ENCODE peak calls at places on chromosomes 7 and 10, in ten cellular contexts. D is AG04450, Q is A549, Z is pancreas, U is upper lobe of left lung, M is tibial artery, E is heart left ventricle, R is right lobe of liver, A is psoas muscle, J is gastrocnemius medialis. W is an unnamed sample.

GRCh38 chr10:132834311-132834761 is 48.4 kb upstream of the NKX6-2 start:
- DNase-seq in J (no peak), Z (peak), M (no peak), R (no peak), E (no peak), U (no peak), Q (no peak), D (no peak), A (no peak), W (no peak)

GRCh38 chr10:96370575-96371157 is 11.9 kb upstream of the OPALIN start:
- DNase-seq in A (no peak), U (no peak), D (no peak), R (peak), Q (peak), E (peak), J (peak), Z (no peak), M (no peak), W (peak)

GRCh38 chr10:91798736-91799579 is 732 bp downstream of the TNKS2 start:
- DNase-seq in J (no peak), R (no peak), D (no peak), E (no peak), Q (peak), U (peak), Z (peak), A (no peak), M (peak), W (peak)

GRCh38 chr10:100998183-100998990 is 1.2 kb upstream of the LZTS2 start:
- DNase-seq in E (peak), R (peak), J (peak), Z (peak), Q (peak), M (peak), D (no peak), A (peak), U (peak), W (peak)

GRCh38 chr10:50422259-50422658 is 170.9 kb upstream of the ASAH2 start:
- DNase-seq in R (no peak), J (no peak), Z (no peak), A (no peak), E (no peak), U (no peak), M (no peak), D (no peak), Q (no peak), W (no peak)

GRCh38 chr7:141460781-141461715 is 90.2 kb upstream of the AGK start:
- DNase-seq in E (no peak), J (no peak), Z (no peak), Q (no peak), R (no peak), A (no peak), D (no peak), U (no peak), M (no peak), W (no peak)

GRCh38 chr10:103861501-103861900 is 6.1 kb upstream of the SH3PXD2A start:
- DNase-seq in R (no peak), D (no peak), J (no peak), Z (no peak), M (no peak), U (no peak), Q (peak), A (no peak), E (no peak), W (no peak)

GRCh38 chr7:137846588-137847417 is at the start of gene DGKI:
- DNase-seq in Q (no peak), U (no peak), A (peak), D (no peak), R (no peak), E (no peak), M (no peak), Z (peak), J (no peak), W (no peak)

GRCh38 chr7:152571031-152571430 is 104.9 kb downstream of the XRCC2 start:
- DNase-seq in J (no peak), M (no peak), E (no peak), Q (no peak), D (no peak), R (no peak), A (no peak), Z (no peak), U (no peak), W (no peak)

GRCh38 chr7:27212587-27213149 is 12.8 kb upstream of the HOXA13 start:
- DNase-seq in A (no peak), M (no peak), U (no peak), D (no peak), J (no peak), Q (no peak), Z (no peak), E (no peak), R (no peak), W (no peak)

GRCh38 chr10:126014309-126014708 is 117.9 kb downstream of the FANK1 start:
- DNase-seq in Q (no peak), U (no peak), D (peak), R (no peak), M (no peak), J (no peak), A (no peak), Z (no peak), E (no peak), W (no peak)

GRCh38 chr7:127782075-127782474 is 130.1 kb downstream of the SND1 start:
- DNase-seq in J (no peak), Z (no peak), R (no peak), M (no peak), E (no peak), A (no peak), Q (no peak), U (no peak), D (no peak), W (no peak)

GRCh38 chr10:108556176-108556575 is 1367.1 kb downstream of the XPNPEP1 start:
- DNase-seq in A (no peak), R (no peak), J (no peak), M (no peak), E (no peak), Q (no peak), D (no peak), U (no peak), Z (no peak), W (no peak)

GRCh38 chr10:86258940-86259339 is 107.7 kb downstream of the GRID1 start:
- DNase-seq in Q (no peak), Z (no peak), D (no peak), U (no peak), J (no peak), A (no peak), R (no peak), M (no peak), E (no peak), W (no peak)

GRCh38 chr10:23448802-23449570 is 10.1 kb downstream of the OTUD1 start:
- DNase-seq in E (no peak), Q (no peak), J (no peak), D (no peak), R (no peak), Z (no peak), A (no peak), U (no peak), M (no peak), W (no peak)

GRCh38 chr10:16996530-16996964 is 133.1 kb downstream of the CUBN start:
- DNase-seq in D (no peak), R (no peak), E (no peak), U (no peak), Z (no peak), M (no peak), Q (no peak), A (no peak), J (no peak), W (no peak)

GRCh38 chr10:119652361-119652760 is 1.2 kb downstream of the BAG3 start:
- DNase-seq in E (no peak), J (peak), A (no peak), R (no peak), M (no peak), Q (peak), U (no peak), D (peak), Z (no peak), W (no peak)

GRCh38 chr10:93973748-93974445 is 19.8 kb upstream of the PLCE1 start:
- DNase-seq in A (no peak), Z (no peak), Q (no peak), J (no peak), U (no peak), M (no peak), E (no peak), R (no peak), D (no peak), W (no peak)

GRCh38 chr10:69446650-69447151 is 4.6 kb upstream of the TSPAN15 start:
- DNase-seq in Q (peak), M (no peak), D (peak), E (no peak), R (no peak), A (no peak), Z (no peak), U (no peak), J (no peak), W (no peak)

GRCh38 chr10:43671659-43672555 is 23.2 kb upstream of the ZNF32 start:
- DNase-seq in Z (no peak), A (peak), Q (peak), E (peak), D (no peak), U (peak), M (peak), R (peak), J (peak), W (no peak)

GRCh38 chr7:924541-925231 is 29.8 kb downstream of the ADAP1 start:
- DNase-seq in J (peak), R (peak), U (peak), A (no peak), M (peak), D (no peak), Z (peak), E (peak), Q (no peak), W (peak)

GRCh38 chr7:101924171-101924570 is 106.7 kb downstream of the CUX1 start:
- DNase-seq in A (no peak), J (peak), E (peak), R (no peak), Q (no peak), U (no peak), Z (peak), M (peak), D (no peak), W (no peak)

GRCh38 chr10:90480466-90480865 is 377.4 kb downstream of the HTR7 start:
- DNase-seq in J (no peak), E (no peak), Q (no peak), M (no peak), R (no peak), Z (no peak), A (no peak), U (no peak), D (no peak), W (no peak)

GRCh38 chr7:28802450-28802849 is 155.7 kb downstream of the TRIL start:
- DNase-seq in J (no peak), Z (no peak), A (no peak), E (no peak), Q (no peak), U (no peak), M (no peak), R (no peak), D (no peak), W (no peak)

GRCh38 chr7:14682910-14683465 is 219.6 kb downstream of the DGKB start:
- DNase-seq in R (no peak), M (no peak), J (no peak), D (no peak), E (no peak), Z (no peak), A (no peak), U (no peak), Q (no peak), W (no peak)

GRCh38 chr7:158270106-158270775 is 317.4 kb downstream of the PTPRN2 start:
- DNase-seq in M (no peak), Z (peak), R (no peak), E (no peak), J (no peak), D (no peak), Q (no peak), A (no peak), U (no peak), W (no peak)

GRCh38 chr10:7945469-7946187 is 108.9 kb upstream of the GATA3 start:
- DNase-seq in R (no peak), U (no peak), J (no peak), E (no peak), A (no peak), Q (peak), M (no peak), Z (no peak), D (no peak), W (no peak)

GRCh38 chr10:127892743-127893142 is at the start of gene CLRN3:
- DNase-seq in M (no peak), Z (no peak), A (no peak), E (no peak), Q (no peak), R (no peak), U (no peak), J (no peak), D (no peak), W (no peak)

GRCh38 chr7:22427855-22428254 is 70.9 kb upstream of the RAPGEF5 start:
- DNase-seq in D (no peak), R (no peak), J (no peak), Q (no peak), E (no peak), A (no peak), Z (no peak), U (no peak), M (no peak), W (no peak)

GRCh38 chr7:15007507-15007906 is 105.0 kb upstream of the DGKB start:
- DNase-seq in A (no peak), R (no peak), D (no peak), Z (no peak), U (no peak), E (no peak), J (no peak), Q (peak), M (no peak), W (no peak)

GRCh38 chr10:8013011-8013410 is 41.5 kb upstream of the GATA3 start:
- DNase-seq in M (no peak), R (no peak), A (no peak), J (no peak), Q (peak), D (no peak), Z (no peak), U (no peak), E (no peak), W (no peak)

GRCh38 chr7:159108491-159108890 is 36.2 kb downstream of the VIPR2 start:
- DNase-seq in R (no peak), M (no peak), Q (no peak), E (no peak), Z (no peak), D (no peak), A (peak), U (no peak), J (no peak), W (no peak)

GRCh38 chr7:44112231-44112996 is 8.3 kb downstream of the AEBP1 start:
- DNase-seq in M (no peak), Z (peak), D (no peak), R (no peak), A (no peak), U (no peak), J (no peak), E (no peak), Q (no peak), W (no peak)

GRCh38 chr10:76950354-76950753 is 687.3 kb downstream of the KCNMA1 start:
- DNase-seq in E (no peak), R (no peak), Q (no peak), Z (no peak), M (no peak), D (no peak), U (no peak), A (no peak), J (no peak), W (no peak)

GRCh38 chr7:28069788-28070187 is 110.8 kb downstream of the JAZF1 start:
- DNase-seq in U (peak), A (peak), R (no peak), D (no peak), E (peak), J (peak), Q (no peak), M (peak), Z (no peak), W (peak)

GRCh38 chr7:159078911-159079270 is 65.8 kb downstream of the VIPR2 start:
- DNase-seq in E (no peak), D (no peak), Q (no peak), J (no peak), Z (no peak), A (no peak), U (no peak), R (no peak), M (no peak), W (no peak)

GRCh38 chr7:140231779-140232491 is 55.2 kb upstream of the KDM7A start:
- DNase-seq in J (no peak), M (no peak), U (peak), Z (no peak), E (no peak), Q (no peak), A (no peak), R (no peak), D (no peak), W (no peak)

GRCh38 chr10:32241946-32242345 is 105.0 kb downstream of the EPC1 start:
- DNase-seq in D (no peak), U (no peak), Q (no peak), Z (no peak), R (no peak), E (no peak), A (no peak), M (no peak), J (no peak), W (no peak)

GRCh38 chr10:32244011-32244410 is 102.9 kb downstream of the EPC1 start:
- DNase-seq in Q (no peak), D (no peak), M (no peak), J (no peak), Z (no peak), A (no peak), E (no peak), R (no peak), U (no peak), W (no peak)

GRCh38 chr10:32237644-32238345 is 109.2 kb downstream of the EPC1 start:
- DNase-seq in A (no peak), U (no peak), E (no peak), M (no peak), R (no peak), D (peak), Q (no peak), Z (no peak), J (no peak), W (no peak)

GRCh38 chr10:32244421-32245207 is 102.3 kb downstream of the EPC1 start:
- DNase-seq in A (no peak), Z (no peak), E (no peak), R (no peak), J (no peak), U (no peak), D (no peak), Q (no peak), M (no peak), W (no peak)

DNA sequence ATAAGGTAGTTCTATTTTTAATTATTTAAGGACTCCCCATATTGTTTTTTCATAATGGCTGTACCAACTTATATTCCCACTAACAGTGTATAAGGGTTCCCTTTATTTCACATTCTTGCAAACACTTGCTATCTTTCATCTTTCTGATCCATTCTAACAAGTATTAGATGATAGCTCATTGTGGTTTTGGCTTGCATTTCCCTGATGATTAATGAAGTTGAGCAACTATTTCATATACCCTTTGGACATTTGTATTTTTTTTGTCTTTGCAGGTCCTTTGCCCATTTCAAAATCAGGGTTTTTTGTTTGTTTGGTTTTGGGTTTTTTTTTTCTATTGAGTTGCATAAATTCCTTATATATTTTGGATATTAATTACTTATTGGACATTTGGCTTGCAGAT is 107.2 kb downstream of the EPC1 start:
- DNase-seq in Q (no peak), A (no peak), R (no peak), Z (no peak), J (no peak), D (no peak), U (no peak), M (no peak), E (no peak), W (no peak)
- H3K4me3 ChIP-seq in Q (no peak), A (no peak), R (no peak), Z (no peak), J (no peak), D (no peak), U (no peak), M (no peak), E (no peak), W (no peak)

DNA sequence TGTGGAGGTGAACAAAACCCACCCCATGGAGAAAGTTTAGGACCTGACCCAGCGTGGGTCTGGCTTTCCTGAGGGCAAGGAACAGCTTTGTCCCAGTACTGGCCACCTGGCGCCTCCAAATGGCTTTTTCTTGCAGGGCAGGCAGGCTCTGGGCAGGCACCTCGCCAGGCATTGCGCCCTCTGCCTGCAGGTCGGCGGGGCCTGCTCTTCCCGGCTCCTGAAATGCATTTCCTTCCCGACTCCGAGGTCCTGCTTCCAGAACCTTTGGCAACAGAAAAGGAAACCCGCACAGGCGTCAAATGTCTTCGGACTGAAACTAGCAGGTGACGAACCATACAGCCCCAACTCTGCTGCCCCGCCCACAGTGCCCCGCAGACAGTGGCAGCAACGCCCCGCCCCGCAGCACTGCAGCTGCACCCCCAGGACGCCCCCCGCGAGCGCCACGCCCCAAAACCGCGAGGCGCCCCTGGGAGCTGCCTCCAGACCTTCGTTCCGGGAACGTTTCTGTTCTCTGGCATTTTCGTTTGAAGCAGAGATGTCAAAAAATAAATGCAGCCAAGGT is 65.5 kb downstream of the C10orf143 start:
- DNase-seq in M (no peak), R (no peak), E (no peak), D (no peak), Z (no peak), Q (peak), J (no peak), A (no peak), U (no peak), W (no peak)
- TF ChIP-seq CTCF in M (no peak), R (peak), E (no peak), D (no peak), Z (no peak), Q (peak), J (no peak), A (peak), U (no peak), W (peak)

DNA sequence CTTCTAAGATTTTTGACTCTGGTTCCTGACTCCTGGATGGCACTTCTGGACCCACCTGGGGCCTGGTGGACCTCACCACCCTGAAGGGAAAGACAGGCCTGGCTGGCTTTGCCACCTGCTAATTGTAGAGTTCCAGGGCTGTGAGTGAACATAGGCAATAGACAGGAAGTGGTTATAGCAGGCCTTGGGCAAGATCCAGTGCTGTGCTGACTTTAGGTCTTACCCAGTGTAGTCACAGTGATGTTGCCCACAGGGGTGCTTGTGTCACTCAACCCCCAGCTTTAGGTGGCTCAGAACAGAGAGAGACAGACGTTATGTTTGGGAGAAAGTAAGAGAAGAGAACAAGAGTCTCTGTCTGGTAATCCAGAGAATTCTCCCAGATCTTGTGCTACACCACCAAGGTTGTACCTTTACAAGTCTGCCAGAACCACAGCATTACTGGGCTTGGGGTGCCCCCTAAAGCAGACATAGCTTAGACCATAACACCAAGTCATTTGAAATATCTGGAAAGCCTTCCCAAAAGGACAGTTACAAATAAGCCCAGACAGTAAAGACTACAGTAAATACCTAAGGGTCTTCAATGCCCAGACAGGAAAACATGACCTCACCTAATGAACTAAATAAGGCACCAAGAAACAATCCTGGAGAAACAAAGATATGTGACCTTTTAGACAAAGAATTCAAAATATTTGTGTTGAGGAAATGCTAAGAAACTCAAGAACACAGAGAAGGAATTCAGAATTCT is 303.4 kb downstream of the PCLO start:
- DNase-seq in A (no peak), E (no peak), M (no peak), R (no peak), U (no peak), Z (no peak), D (no peak), Q (no peak), J (no peak), W (no peak)
- H3K27ac ChIP-seq in A (no peak), E (no peak), M (no peak), R (no peak), U (no peak), Z (no peak), D (no peak), Q (no peak), J (no peak), W (no peak)

DNA sequence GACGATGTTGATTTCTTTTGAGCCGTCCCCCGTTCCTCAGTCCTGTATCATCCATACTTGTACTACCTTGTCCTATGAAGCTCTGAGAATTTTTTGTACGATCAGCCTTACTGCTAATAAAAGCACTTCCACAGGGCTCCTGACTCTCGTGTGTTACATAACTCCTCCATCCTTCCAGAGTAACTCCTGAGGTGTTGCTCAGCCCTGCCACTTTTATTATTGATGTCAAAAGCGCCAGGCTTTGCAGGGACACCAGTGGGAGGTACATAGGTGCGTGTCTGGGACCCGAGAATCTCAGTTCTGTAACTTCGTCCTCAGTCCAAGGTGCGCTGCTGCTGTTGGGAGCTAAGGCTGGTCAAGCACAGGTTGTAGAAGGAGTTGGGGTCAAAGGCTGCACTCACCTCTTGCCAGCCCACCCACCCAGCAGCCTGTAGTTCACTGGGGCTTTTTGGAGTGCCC is 957 bp downstream of the UFSP1 start:
- DNase-seq in R (no peak), U (no peak), J (no peak), Q (no peak), Z (no peak), E (no peak), M (no peak), A (no peak), D (no peak), W (no peak)
- H3K4me3 ChIP-seq in R (peak), U (peak), J (peak), Q (peak), Z (peak), E (peak), M (peak), A (peak), D (peak), W (peak)